ENCODE peak calls at places on chromosome 14, in six cellular contexts. One of them, this sample, is unnamed.
A peak's percentile ranks its signal among the peaks of the same experiment; 100 is the strongest.

GRCh38 chr14:46063872-46064271 is 587.7 kb downstream of the RPL10L start:
- DNase-seq in H1: no peak
- DNase-seq in trophoblast cell: no peak
- DNase-seq in neuronal stem cell: no peak
- DNase-seq in mesendoderm: peak; percentile 6
- DNase-seq in mesenchymal stem cell: no peak
- DNase-seq in this sample: no peak

GRCh38 chr14:58638231-58639205 is 756 bp downstream of the DACT1 start:
- DNase-seq in H1: peak; percentile 74
- DNase-seq in trophoblast cell: no peak
- DNase-seq in neuronal stem cell: peak; percentile 33
- DNase-seq in mesenchymal stem cell: peak; percentile 62
- DNase-seq in mesendoderm: peak; percentile 64
- DNase-seq in this sample: peak; percentile 30

GRCh38 chr14:71688576-71688975 is 243.7 kb upstream of the RGS6 start:
- DNase-seq in neuronal stem cell: no peak
- DNase-seq in H1: no peak
- DNase-seq in mesenchymal stem cell: no peak
- DNase-seq in trophoblast cell: no peak
- DNase-seq in mesendoderm: no peak
- DNase-seq in this sample: peak; percentile 27

GRCh38 chr14:73943083-73943482 is 6.8 kb downstream of the FAM161B start:
- DNase-seq in mesendoderm: no peak
- DNase-seq in trophoblast cell: no peak
- DNase-seq in neuronal stem cell: no peak
- DNase-seq in H1: no peak
- DNase-seq in mesenchymal stem cell: peak; percentile 83
- DNase-seq in this sample: peak; percentile 71

GRCh38 chr14:64549805-64550538 is at the start of gene PPP1R36:
- DNase-seq in H1: peak; percentile 74
- DNase-seq in mesenchymal stem cell: peak; percentile 30
- DNase-seq in trophoblast cell: peak; percentile 73
- DNase-seq in mesendoderm: peak; percentile 62
- DNase-seq in neuronal stem cell: no peak
- DNase-seq in this sample: no peak

GRCh38 chr14:77892381-77892871 is 92.5 kb downstream of the ADCK1 start:
- DNase-seq in H1: no peak
- DNase-seq in mesendoderm: no peak
- DNase-seq in trophoblast cell: no peak
- DNase-seq in neuronal stem cell: no peak
- DNase-seq in mesenchymal stem cell: peak; percentile 6
- DNase-seq in this sample: peak; percentile 51

GRCh38 chr14:103015426-103015825 is 41.9 kb downstream of the CDC42BPB start:
- DNase-seq in neuronal stem cell: no peak
- DNase-seq in H1: no peak
- DNase-seq in mesenchymal stem cell: no peak
- DNase-seq in mesendoderm: no peak
- DNase-seq in trophoblast cell: no peak
- DNase-seq in this sample: no peak

GRCh38 chr14:50040401-50040775 is 76.0 kb downstream of the VCPKMT start:
- DNase-seq in H1: no peak
- DNase-seq in neuronal stem cell: no peak
- DNase-seq in mesenchymal stem cell: peak; percentile 84
- DNase-seq in mesendoderm: peak; percentile 55
- DNase-seq in trophoblast cell: peak; percentile 47
- DNase-seq in this sample: peak; percentile 86

GRCh38 chr14:77086017-77086727 is 11.9 kb upstream of the CIPC start:
- DNase-seq in trophoblast cell: peak; percentile 94
- DNase-seq in neuronal stem cell: peak; percentile 40
- DNase-seq in mesendoderm: peak; percentile 98
- DNase-seq in mesenchymal stem cell: peak; percentile 85
- DNase-seq in H1: no peak
- DNase-seq in this sample: peak; percentile 54

GRCh38 chr14:73140924-73141323 is 4.6 kb downstream of the PSEN1 start:
- DNase-seq in neuronal stem cell: no peak
- DNase-seq in mesendoderm: no peak
- DNase-seq in H1: no peak
- DNase-seq in mesenchymal stem cell: no peak
- DNase-seq in trophoblast cell: no peak
- DNase-seq in this sample: no peak

GRCh38 chr14:34628681-34629135 is 1.2 kb downstream of the SNX6 start:
- DNase-seq in trophoblast cell: no peak
- DNase-seq in mesenchymal stem cell: peak; percentile 33
- DNase-seq in neuronal stem cell: no peak
- DNase-seq in mesendoderm: no peak
- DNase-seq in H1: no peak
- DNase-seq in this sample: peak; percentile 18

GRCh38 chr14:39055786-39056474 is 47.1 kb downstream of the SEC23A start:
- DNase-seq in neuronal stem cell: no peak
- DNase-seq in mesenchymal stem cell: no peak
- DNase-seq in mesendoderm: peak; percentile 36
- DNase-seq in H1: no peak
- DNase-seq in trophoblast cell: no peak
- DNase-seq in this sample: no peak

GRCh38 chr14:54722791-54723432 is 156.0 kb downstream of the SAMD4A start:
- DNase-seq in mesendoderm: peak; percentile 58
- DNase-seq in neuronal stem cell: peak; percentile 9
- DNase-seq in trophoblast cell: no peak
- DNase-seq in H1: no peak
- DNase-seq in mesenchymal stem cell: no peak
- DNase-seq in this sample: peak; percentile 36

GRCh38 chr14:103526247-103526913 is 2.6 kb upstream of the TRMT61A start:
- DNase-seq in mesendoderm: no peak
- DNase-seq in trophoblast cell: no peak
- DNase-seq in neuronal stem cell: no peak
- DNase-seq in H1: no peak
- DNase-seq in mesenchymal stem cell: no peak
- DNase-seq in this sample: no peak

GRCh38 chr14:57060276-57060956 is 208.3 kb downstream of the EXOC5 start:
- DNase-seq in mesendoderm: peak; percentile 73
- DNase-seq in H1: no peak
- DNase-seq in neuronal stem cell: no peak
- DNase-seq in mesenchymal stem cell: no peak
- DNase-seq in trophoblast cell: no peak
- DNase-seq in this sample: no peak

GRCh38 chr14:24274101-24274543 is 2.7 kb upstream of the RABGGTA start:
- DNase-seq in trophoblast cell: no peak
- DNase-seq in H1: no peak
- DNase-seq in mesendoderm: peak; percentile 23
- DNase-seq in neuronal stem cell: no peak
- DNase-seq in mesenchymal stem cell: no peak
- DNase-seq in this sample: peak; percentile 31

GRCh38 chr14:68401855-68402254 is 391.0 kb downstream of the ZFP36L1 start:
- DNase-seq in neuronal stem cell: no peak
- DNase-seq in mesenchymal stem cell: peak; percentile 39
- DNase-seq in trophoblast cell: no peak
- DNase-seq in mesendoderm: no peak
- DNase-seq in H1: no peak
- DNase-seq in this sample: no peak

GRCh38 chr14:103696466-103697071 is 18.7 kb downstream of the XRCC3 start:
- DNase-seq in trophoblast cell: no peak
- DNase-seq in neuronal stem cell: no peak
- DNase-seq in H1: no peak
- DNase-seq in mesendoderm: no peak
- DNase-seq in mesenchymal stem cell: peak; percentile 89
- DNase-seq in this sample: peak; percentile 91

GRCh38 chr14:50363734-50364113 is 33.0 kb downstream of the CDKL1 start:
- DNase-seq in H1: no peak
- DNase-seq in mesendoderm: no peak
- DNase-seq in trophoblast cell: no peak
- DNase-seq in neuronal stem cell: no peak
- DNase-seq in mesenchymal stem cell: peak; percentile 12
- DNase-seq in this sample: peak; percentile 18

GRCh38 chr14:80523518-80524117 is 312.3 kb upstream of the DIO2 start:
- DNase-seq in mesendoderm: no peak
- DNase-seq in trophoblast cell: no peak
- DNase-seq in mesenchymal stem cell: no peak
- DNase-seq in neuronal stem cell: no peak
- DNase-seq in H1: no peak
- DNase-seq in this sample: peak; percentile 28

GRCh38 chr14:51648296-51648695 is 3.4 kb upstream of the FRMD6 start:
- DNase-seq in trophoblast cell: no peak
- DNase-seq in mesendoderm: no peak
- DNase-seq in H1: no peak
- DNase-seq in mesenchymal stem cell: no peak
- DNase-seq in neuronal stem cell: no peak
- DNase-seq in this sample: no peak

GRCh38 chr14:89349196-89350008 is 67.6 kb downstream of the FOXN3 start:
- DNase-seq in neuronal stem cell: peak; percentile 76
- DNase-seq in mesenchymal stem cell: peak; percentile 76
- DNase-seq in H1: no peak
- DNase-seq in mesendoderm: peak; percentile 88
- DNase-seq in trophoblast cell: peak; percentile 87
- DNase-seq in this sample: no peak

GRCh38 chr14:101838476-101838875 is 77.0 kb downstream of the PPP2R5C start:
- DNase-seq in trophoblast cell: no peak
- DNase-seq in neuronal stem cell: no peak
- DNase-seq in mesendoderm: no peak
- DNase-seq in mesenchymal stem cell: no peak
- DNase-seq in H1: no peak
- DNase-seq in this sample: no peak
- H3K4me3 ChIP-seq in trophoblast cell: no peak overlapping the region
- H3K4me3 ChIP-seq in neuronal stem cell: no peak overlapping the region
- H3K4me3 ChIP-seq in mesendoderm: no peak overlapping the region
- H3K4me3 ChIP-seq in mesenchymal stem cell: no peak overlapping the region
- H3K4me3 ChIP-seq in H1: no peak overlapping the region
- H3K4me3 ChIP-seq in this sample: no peak overlapping the region

GRCh38 chr14:95250936-95251335 is 68.8 kb downstream of the CLMN start:
- DNase-seq in neuronal stem cell: no peak
- DNase-seq in mesendoderm: no peak
- DNase-seq in mesenchymal stem cell: no peak
- DNase-seq in H1: no peak
- DNase-seq in trophoblast cell: no peak
- DNase-seq in this sample: no peak

GRCh38 chr14:95250126-95250824 is 69.4 kb downstream of the CLMN start:
- DNase-seq in mesendoderm: no peak
- DNase-seq in H1: no peak
- DNase-seq in mesenchymal stem cell: no peak
- DNase-seq in neuronal stem cell: no peak
- DNase-seq in trophoblast cell: no peak
- DNase-seq in this sample: no peak

GRCh38 chr14:95245334-95245733 is 74.4 kb downstream of the CLMN start:
- DNase-seq in neuronal stem cell: no peak
- DNase-seq in mesenchymal stem cell: no peak
- DNase-seq in trophoblast cell: no peak
- DNase-seq in H1: no peak
- DNase-seq in mesendoderm: no peak
- DNase-seq in this sample: no peak

GRCh38 chr14:95252219-95252618 is 67.5 kb downstream of the CLMN start:
- DNase-seq in trophoblast cell: no peak
- DNase-seq in neuronal stem cell: no peak
- DNase-seq in mesenchymal stem cell: no peak
- DNase-seq in mesendoderm: no peak
- DNase-seq in H1: no peak
- DNase-seq in this sample: no peak

DNA sequence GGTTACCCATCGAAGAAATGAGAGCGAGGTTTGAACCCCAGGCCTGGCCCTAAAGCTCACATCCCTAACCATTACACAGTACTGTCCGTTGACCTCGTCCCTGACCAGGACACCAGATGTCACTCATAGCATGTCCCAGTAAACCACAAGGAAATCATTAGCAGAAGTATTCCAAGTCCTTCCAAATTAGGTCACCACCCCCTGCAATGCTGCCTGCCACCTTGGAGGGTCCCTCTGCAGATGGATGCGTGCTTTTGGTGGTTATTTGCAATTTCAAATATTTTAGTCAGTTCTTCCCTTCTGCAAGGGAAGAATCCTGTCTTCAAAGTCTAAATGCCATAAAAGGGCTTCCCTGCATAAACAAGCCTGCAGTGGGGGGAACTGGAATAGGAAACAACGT is 71.3 kb downstream of the CLMN start:
- DNase-seq in mesendoderm: peak; percentile 58
- DNase-seq in trophoblast cell: no peak
- DNase-seq in H1: no peak
- DNase-seq in neuronal stem cell: no peak
- DNase-seq in mesenchymal stem cell: peak; percentile 19
- DNase-seq in this sample: no peak
- H3K18ac ChIP-seq in mesendoderm: no peak overlapping the region
- H3K18ac ChIP-seq in trophoblast cell: no peak overlapping the region
- H3K18ac ChIP-seq in H1: no peak overlapping the region
- H3K18ac ChIP-seq in neuronal stem cell: no peak overlapping the region
- H3K18ac ChIP-seq in mesenchymal stem cell: no peak overlapping the region
- H3K18ac ChIP-seq in this sample: no peak overlapping the region

DNA sequence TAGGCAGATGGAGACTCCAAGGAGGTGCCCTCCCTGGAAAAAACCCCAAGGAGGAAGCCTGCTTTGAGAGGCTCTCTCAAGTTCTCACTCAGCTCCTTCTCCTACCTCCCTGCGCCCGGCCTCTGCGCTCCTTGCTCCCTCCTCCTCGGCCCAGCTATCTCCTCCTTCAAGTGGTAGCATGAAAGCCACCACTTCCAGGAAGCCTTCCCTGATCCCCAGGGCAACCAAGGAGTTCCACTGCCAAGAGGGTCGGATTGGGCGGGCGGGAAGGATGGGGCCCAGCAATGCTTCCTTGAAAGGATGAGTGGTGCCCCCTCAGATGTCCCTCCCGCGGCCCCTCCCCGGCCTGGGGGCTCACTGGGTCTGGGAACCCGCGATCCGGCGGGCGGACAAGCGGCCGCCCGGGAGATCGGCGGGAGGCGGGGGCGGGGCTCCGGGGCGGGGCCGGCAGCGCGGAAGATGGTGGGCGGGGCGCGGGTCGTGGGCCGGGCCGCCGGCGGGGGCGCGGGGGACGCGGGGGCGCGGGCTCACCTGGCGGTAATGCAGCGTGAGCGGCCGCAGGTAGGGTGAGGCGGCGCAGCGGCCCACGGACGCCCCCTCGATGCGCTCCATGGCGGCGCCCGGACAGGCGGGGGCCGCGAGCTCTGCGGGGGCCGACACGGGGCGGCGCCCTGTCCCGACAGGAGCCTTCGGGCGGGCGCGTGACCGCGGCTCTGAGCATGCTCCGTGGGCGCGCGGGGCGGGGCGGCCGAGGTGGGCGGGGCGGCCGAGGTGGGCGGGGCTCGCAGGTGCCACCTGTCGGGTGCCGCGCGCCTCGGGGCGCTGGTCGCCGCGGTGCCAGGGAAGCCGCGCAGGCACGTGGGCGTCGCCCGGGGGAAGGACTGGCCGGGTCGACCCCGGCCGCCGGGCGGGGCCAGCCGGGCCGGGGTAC is at the start of gene NUDT14:
- DNase-seq in H1: peak; percentile 92
- DNase-seq in mesenchymal stem cell: peak; percentile 46
- DNase-seq in trophoblast cell: no peak
- DNase-seq in neuronal stem cell: no peak
- DNase-seq in mesendoderm: peak; percentile 67
- DNase-seq in this sample: peak; percentile 25
- H3K4me3 ChIP-seq in H1: peak within 1 kb of the TSS; percentile 38
- H3K4me3 ChIP-seq in mesenchymal stem cell: peak within 1 kb of the TSS; percentile 76
- H3K4me3 ChIP-seq in trophoblast cell: peak within 1 kb of the TSS; percentile 82
- H3K4me3 ChIP-seq in neuronal stem cell: peak within 1 kb of the TSS; percentile 57
- H3K4me3 ChIP-seq in mesendoderm: peak within 1 kb of the TSS; percentile 28
- H3K4me3 ChIP-seq in this sample: peak within 1 kb of the TSS; percentile 66

DNA sequence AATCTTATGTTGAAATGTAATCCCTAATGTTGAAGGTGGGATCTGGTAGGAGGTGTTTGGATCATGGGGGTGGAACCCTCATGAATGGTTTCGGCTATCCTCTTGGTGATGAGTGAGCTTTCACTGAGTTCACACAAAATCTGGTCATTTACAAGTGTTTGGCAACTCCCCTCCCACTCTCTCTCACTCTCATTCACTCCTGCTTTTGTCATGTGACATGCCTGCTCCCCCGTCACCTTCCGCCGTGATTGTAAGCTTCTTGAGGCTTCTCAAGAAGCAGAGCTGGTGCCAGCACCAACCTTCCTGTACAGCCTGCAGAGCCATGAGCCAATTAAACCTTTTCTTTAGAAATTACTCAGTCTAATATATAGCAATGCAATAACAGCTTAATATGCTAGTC is 245.4 kb downstream of the BMP4 start:
- DNase-seq in H1: no peak
- DNase-seq in mesendoderm: no peak
- DNase-seq in mesenchymal stem cell: no peak
- DNase-seq in neuronal stem cell: no peak
- DNase-seq in trophoblast cell: no peak
- DNase-seq in this sample: no peak
- H3K18ac ChIP-seq in H1: no peak overlapping the region
- H3K18ac ChIP-seq in mesendoderm: no peak overlapping the region
- H3K18ac ChIP-seq in mesenchymal stem cell: no peak overlapping the region
- H3K18ac ChIP-seq in neuronal stem cell: no peak overlapping the region
- H3K18ac ChIP-seq in trophoblast cell: no peak overlapping the region
- H3K18ac ChIP-seq in this sample: no peak overlapping the region

This sample was measured in IMR-90.